ENCODE peak calls at places on chromosomes 7 and 10, in five cellular contexts. J is NCI-H446 treated with DMSO at 0.1 percent for 48 hours; L is CD8-positive, alpha-beta memory T cell; T is amniotic epithelial cell; S is T follicular helper cell. Q is an unnamed sample.

GRCh38 chr10:132059760-132060508 is 5.8 kb upstream of the JAKMIP3 start:
- DNase-seq in T (no peak), J (no peak), S (no peak), L (no peak), Q (no peak)

GRCh38 chr7:39085590-39086049 is 107.9 kb downstream of the POU6F2 start:
- DNase-seq in T (no peak), J (no peak), S (no peak), L (no peak), Q (peak)

GRCh38 chr10:91883549-91884542 is 25.4 kb downstream of the FGFBP3 start:
- DNase-seq in T (peak), J (no peak), L (no peak), S (no peak), Q (peak)

GRCh38 chr7:158541330-158542010 is 46.2 kb downstream of the PTPRN2 start:
- DNase-seq in S (no peak), L (no peak), T (no peak), J (no peak), Q (no peak)

GRCh38 chr7:2437136-2437535 is 33.7 kb downstream of the CHST12 start:
- DNase-seq in J (no peak), T (no peak), S (no peak), L (no peak), Q (no peak)

GRCh38 chr7:128005117-128005516 is 26.1 kb downstream of the LRRC4 start:
- DNase-seq in T (no peak), J (no peak), S (no peak), L (no peak), Q (peak)

GRCh38 chr7:148927141-148927540 is 43.0 kb upstream of the EZH2 start:
- DNase-seq in S (no peak), L (no peak), J (no peak), T (no peak), Q (peak)

GRCh38 chr7:95955748-95956147 is 183.4 kb downstream of the DYNC1I1 start:
- DNase-seq in T (no peak), L (no peak), S (no peak), J (no peak), Q (no peak)

GRCh38 chr10:4201866-4202825 is 417.1 kb upstream of the KLF6 start:
- DNase-seq in L (no peak), T (no peak), J (no peak), S (no peak), Q (no peak)

GRCh38 chr7:100080895-100081534 is 508 bp downstream of the ZNF3 start:
- DNase-seq in T (peak), J (no peak), S (no peak), L (no peak), Q (peak)

GRCh38 chr7:111499027-111499426 is 63.3 kb downstream of the IMMP2L start:
- DNase-seq in L (no peak), J (no peak), T (peak), S (no peak), Q (no peak)

GRCh38 chr7:127751723-127752448 is 99.9 kb downstream of the SND1 start:
- DNase-seq in S (no peak), J (no peak), T (peak), L (no peak), Q (no peak)

GRCh38 chr10:28996345-28996744 is 292.5 kb upstream of the LYZL1 start:
- DNase-seq in J (no peak), S (no peak), T (no peak), L (no peak), Q (no peak)

GRCh38 chr10:3969876-3970666 is 185.1 kb upstream of the KLF6 start:
- DNase-seq in S (no peak), J (no peak), L (no peak), T (no peak), Q (no peak)

GRCh38 chr10:84563355-84563754 is 235.0 kb downstream of the CCSER2 start:
- DNase-seq in S (no peak), J (no peak), T (no peak), L (no peak), Q (no peak)

GRCh38 chr10:102395677-102396197 is at the start of gene NFKB2:
- DNase-seq in J (no peak), S (no peak), L (no peak), T (no peak), Q (no peak)

GRCh38 chr10:64486149-64486548 is 964.9 kb downstream of the REEP3 start:
- DNase-seq in T (no peak), J (no peak), L (no peak), S (no peak), Q (no peak)

GRCh38 chr7:37947138-37947839 is 26.8 kb downstream of the EPDR1 start:
- DNase-seq in T (no peak), S (no peak), J (no peak), L (no peak), Q (no peak)

GRCh38 chr10:26737730-26738129 is 40.2 kb downstream of the PDSS1 start:
- DNase-seq in T (peak), J (no peak), L (no peak), S (no peak), Q (no peak)

GRCh38 chr7:46072722-46073121 is 151.7 kb upstream of the IGFBP3 start:
- DNase-seq in T (no peak), S (no peak), L (no peak), J (no peak), Q (peak)

GRCh38 chr10:69734797-69735468 is 66.8 kb upstream of the COL13A1 start:
- DNase-seq in S (no peak), J (no peak), T (peak), L (no peak), Q (no peak)

GRCh38 chr7:92608380-92609322 is 18.5 kb upstream of the FAM133B start:
- DNase-seq in J (no peak), S (no peak), L (no peak), T (no peak), Q (peak)

GRCh38 chr7:156028521-156028920 is 216.3 kb upstream of the SHH start:
- DNase-seq in J (no peak), L (no peak), T (no peak), S (no peak), Q (no peak)

GRCh38 chr10:84548869-84549268 is 220.5 kb downstream of the CCSER2 start:
- DNase-seq in S (no peak), T (no peak), L (no peak), J (no peak), Q (peak)

GRCh38 chr10:126140746-126141273 is 244.4 kb downstream of the FANK1 start:
- DNase-seq in T (no peak), L (no peak), J (no peak), S (no peak), Q (no peak)

GRCh38 chr10:70684841-70685457 is 12.6 kb downstream of the ADAMTS14 start:
- DNase-seq in L (no peak), T (no peak), J (no peak), S (no peak), Q (no peak)

GRCh38 chr7:17206354-17206905 is 92.0 kb upstream of the AHR start:
- DNase-seq in S (no peak), J (no peak), L (no peak), T (peak), Q (no peak)

GRCh38 chr7:41584746-41585145 is 118.1 kb downstream of the INHBA start:
- DNase-seq in L (no peak), T (peak), S (no peak), J (no peak), Q (no peak)

GRCh38 chr10:114495303-114495702 is 91.0 kb upstream of the AFAP1L2 start:
- DNase-seq in S (no peak), J (no peak), T (no peak), L (peak), Q (no peak)

GRCh38 chr10:33370434-33370930 is 36.0 kb upstream of the NRP1 start:
- DNase-seq in J (no peak), S (no peak), L (no peak), T (no peak), Q (no peak)

GRCh38 chr7:135933509-135934188 is 43.5 kb downstream of the MTPN start:
- DNase-seq in S (no peak), J (no peak), L (no peak), T (no peak), Q (no peak)

GRCh38 chr7:122532406-122533269 is 166.3 kb downstream of the RNF133 start:
- DNase-seq in T (no peak), J (no peak), S (no peak), L (no peak), Q (peak)

GRCh38 chr7:120695848-120696247 is 162.1 kb downstream of the TSPAN12 start:
- DNase-seq in S (no peak), L (no peak), J (peak), T (no peak), Q (no peak)

GRCh38 chr7:81788241-81788640 is 18.4 kb upstream of the HGF start:
- DNase-seq in S (no peak), L (no peak), T (no peak), J (no peak), Q (no peak)

GRCh38 chr7:29748286-29749099 is 57.8 kb upstream of the WIPF3 start:
- DNase-seq in S (no peak), L (no peak), T (peak), J (peak), Q (peak)

GRCh38 chr10:6563075-6563474 is 17.0 kb downstream of the PRKCQ start:
- DNase-seq in L (no peak), J (no peak), S (no peak), T (no peak), Q (no peak)

GRCh38 chr10:78898341-78899097 is 170.2 kb upstream of the ZMIZ1 start:
- DNase-seq in L (no peak), S (no peak), T (no peak), J (no peak), Q (no peak)

GRCh38 chr10:48416584-48417232 is 110.2 kb downstream of the MAPK8 start:
- DNase-seq in L (no peak), S (no peak), J (no peak), T (no peak), Q (no peak)

GRCh38 chr10:11320809-11321520 is 290.5 kb downstream of the USP6NL start:
- DNase-seq in J (no peak), T (no peak), L (no peak), S (no peak), Q (no peak)